ENCODE peak calls at places on chromosomes 13 and 19, in six cellular contexts. C is tibial nerve; J is CD4-positive, CD25-positive, alpha-beta regulatory T cell; F is heart right ventricle; N is PC-3; K is cardiac muscle cell. I is an unnamed sample.
A peak's percentile ranks its signal among the peaks of the same experiment; 100 is the strongest.

GRCh38 chr19:58328999-58329398 is 2.2 kb downstream of the ZSCAN22 start:
- DNase-seq in C (no peak), J (no peak), F (no peak), N (peak; percentile 23), K (no peak), I (no peak)

GRCh38 chr19:12913871-12914690 is 5.0 kb downstream of the SYCE2 start:
- DNase-seq in C (no peak), J (no peak), F (no peak), N (no peak), K (peak; percentile 75), I (no peak)

GRCh38 chr13:81017525-81018152 is 676.7 kb upstream of the SPRY2 start:
- DNase-seq in C (no peak), J (no peak), F (no peak), N (peak; percentile 61), K (peak; percentile 70), I (no peak)

GRCh38 chr19:47487551-47488515 is 3.8 kb upstream of the KPTN start:
- DNase-seq in C (no peak), J (no peak), F (no peak), N (no peak), K (no peak), I (no peak)

GRCh38 chr19:49065905-49066512 is 1.4 kb upstream of the NTF4 start:
- DNase-seq in C (no peak), J (no peak), F (no peak), N (no peak), K (no peak), I (no peak)

GRCh38 chr13:61531383-61532065 is 115.9 kb upstream of the PCDH20 start:
- DNase-seq in C (no peak), J (no peak), F (no peak), N (peak; percentile 25), K (no peak), I (no peak)

GRCh38 chr13:113441661-113442060 is 11.6 kb downstream of the ADPRHL1 start:
- DNase-seq in C (no peak), J (no peak), F (no peak), N (no peak), K (no peak), I (no peak)

GRCh38 chr19:41479757-41480191 is 36.8 kb downstream of the ERICH4 start:
- DNase-seq in C (no peak), J (no peak), F (peak; percentile 50), N (no peak), K (peak; percentile 76), I (no peak)

GRCh38 chr13:113837554-113838355 is 26.1 kb downstream of the GAS6 start:
- DNase-seq in C (peak; percentile 91), J (no peak), F (peak; percentile 94), N (peak; percentile 84), K (peak; percentile 98), I (no peak)

GRCh38 chr13:34300559-34300958 is 482.6 kb downstream of the RFC3 start:
- DNase-seq in C (no peak), J (no peak), F (no peak), N (no peak), K (no peak), I (no peak)

GRCh38 chr19:41864374-41864773 is 4.3 kb downstream of the RPS19 start:
- DNase-seq in C (no peak), J (no peak), F (no peak), N (no peak), K (no peak), I (no peak)

GRCh38 chr19:17074628-17075034 is 621 bp downstream of the HAUS8 start:
- DNase-seq in C (no peak), J (no peak), F (no peak), N (no peak), K (no peak), I (no peak)

GRCh38 chr19:41548954-41549688 is 26.8 kb upstream of the CEACAM21 start:
- DNase-seq in C (no peak), J (peak; percentile 64), F (no peak), N (no peak), K (peak; percentile 20), I (peak; percentile 32)

GRCh38 chr19:46601318-46602224 is at the start of gene CALM3:
- DNase-seq in C (no peak), J (no peak), F (no peak), N (no peak), K (no peak), I (no peak)

GRCh38 chr19:4506449-4507149 is 11.7 kb downstream of the PLIN4 start:
- DNase-seq in C (no peak), J (no peak), F (no peak), N (peak; percentile 70), K (peak; percentile 47), I (no peak)

DNA sequence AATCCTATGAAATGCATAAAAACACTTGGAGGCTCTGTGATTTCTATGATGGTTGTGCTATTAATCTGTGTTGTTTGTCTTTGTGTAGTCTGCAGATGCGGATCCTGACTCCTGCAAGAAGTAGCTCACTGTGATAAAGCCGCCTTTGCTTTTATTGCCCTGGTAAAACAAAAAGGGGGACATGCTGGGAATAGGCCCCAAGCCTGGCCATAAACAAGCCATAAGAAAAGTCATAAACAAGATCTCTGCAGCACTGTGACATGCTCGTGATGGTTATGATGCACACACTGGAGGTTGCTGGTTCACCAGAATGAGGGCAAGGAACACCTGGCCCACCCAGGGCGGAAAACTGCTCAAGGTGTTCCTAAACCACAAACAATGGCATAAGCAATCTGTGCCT is 26.6 kb upstream of the ZNF266 start:
- DNase-seq in C (no peak), J (no peak), F (no peak), N (no peak), K (no peak), I (no peak)
- H3K9me3 ChIP-seq in C (peaks cover 11% of the 10 kb centered on the region), J (peaks cover 39% of the 10 kb centered on the region), F (peaks cover 28% of the 10 kb centered on the region), N (peaks cover 71% of the 10 kb centered on the region), K (no peaks in the 10 kb centered on the region), I (peaks cover 13% of the 10 kb centered on the region)

GRCh38 chr19:14786421-14786851 is 8.1 kb upstream of the ADGRE2 start:
- DNase-seq in C (no peak), J (no peak), F (peak; percentile 21), N (peak; percentile 42), K (peak; percentile 57), I (no peak)

GRCh38 chr19:14782978-14783545 is 4.7 kb upstream of the ADGRE2 start:
- DNase-seq in C (no peak), J (no peak), F (no peak), N (no peak), K (no peak), I (no peak)
- H3K9me3 ChIP-seq in C (no peaks in the 10 kb centered on the region), J (no peaks in the 10 kb centered on the region), F (no peaks in the 10 kb centered on the region), N (no peaks in the 10 kb centered on the region), K (no peaks in the 10 kb centered on the region), I (no peaks in the 10 kb centered on the region)

GRCh38 chr19:22530042-22530441 is 104.1 kb upstream of the ZNF492 start:
- DNase-seq in C (no peak), J (no peak), F (no peak), N (no peak), K (no peak), I (no peak)
- H3K9me3 ChIP-seq in C (no peaks in the 10 kb centered on the region), J (peaks cover 17% of the 10 kb centered on the region), F (no peaks in the 10 kb centered on the region), N (peaks cover 34% of the 10 kb centered on the region), K (no peaks in the 10 kb centered on the region), I (no peaks in the 10 kb centered on the region)

DNA sequence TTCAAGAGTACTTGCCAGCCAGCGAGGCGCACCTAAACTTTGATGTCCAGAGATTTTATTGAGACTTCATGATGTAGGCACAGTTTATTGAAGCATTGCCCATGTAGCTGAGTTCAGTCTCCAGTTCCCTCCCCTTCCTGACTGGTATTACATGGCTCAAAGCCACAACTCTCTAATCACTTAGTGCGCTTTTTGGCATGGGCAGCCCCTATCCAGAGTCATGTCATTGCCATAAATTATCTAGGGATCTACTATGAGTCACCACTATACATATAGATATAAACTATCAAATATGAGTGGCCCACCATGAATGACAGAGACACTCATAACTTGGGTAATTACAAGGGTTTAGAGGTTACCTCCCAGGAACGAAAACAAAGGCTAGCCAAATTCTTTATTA is 7.7 kb downstream of the ZNF614 start:
- DNase-seq in C (no peak), J (no peak), F (no peak), N (peak; percentile 50), K (no peak), I (no peak)
- H3K9me3 ChIP-seq in C (peaks cover 3% of the 10 kb centered on the region), J (peaks cover 82% of the 10 kb centered on the region), F (peaks cover 15% of the 10 kb centered on the region), N (peaks cover 75% of the 10 kb centered on the region), K (no peaks in the 10 kb centered on the region), I (peaks cover 75% of the 10 kb centered on the region)

DNA sequence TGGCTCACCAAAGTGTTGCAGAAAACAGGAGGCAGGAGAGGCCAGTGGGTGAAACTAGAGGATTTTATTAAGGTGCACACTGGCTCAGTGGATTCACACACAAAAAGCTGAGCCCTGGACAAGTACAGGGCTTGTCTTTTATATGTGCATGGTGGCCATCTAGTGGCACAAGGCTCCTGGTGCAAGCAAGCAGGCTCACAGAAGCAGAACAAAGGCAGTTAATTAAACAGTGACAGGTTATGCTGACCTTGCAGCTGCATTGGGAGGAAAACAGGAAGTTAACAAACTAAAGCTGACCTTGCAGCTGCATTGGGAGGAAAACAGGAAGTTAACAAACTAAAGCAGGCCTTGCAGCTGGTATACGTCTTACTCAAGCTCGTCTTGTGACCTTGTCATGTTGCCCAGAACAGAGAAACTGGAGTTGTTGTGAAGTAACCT is 65.3 kb upstream of the ZNF681 start:
- DNase-seq in C (no peak), J (no peak), F (no peak), N (peak; percentile 20), K (peak; percentile 1), I (no peak)
- H3K9me3 ChIP-seq in C (peaks cover 6% of the 10 kb centered on the region), J (peaks cover 25% of the 10 kb centered on the region), F (peaks cover 31% of the 10 kb centered on the region), N (peaks cover 25% of the 10 kb centered on the region), K (no peaks in the 10 kb centered on the region), I (peaks cover 13% of the 10 kb centered on the region)

GRCh38 chr13:25391932-25392331 is 20.2 kb downstream of the ATP8A2 start:
- DNase-seq in C (no peak), J (no peak), F (no peak), N (no peak), K (no peak), I (no peak)

GRCh38 chr13:25401958-25402357 is 30.2 kb downstream of the ATP8A2 start:
- DNase-seq in C (no peak), J (no peak), F (no peak), N (no peak), K (no peak), I (no peak)

GRCh38 chr13:25394661-25395060 is 22.9 kb downstream of the ATP8A2 start:
- DNase-seq in C (no peak), J (no peak), F (no peak), N (no peak), K (no peak), I (no peak)

GRCh38 chr13:25397763-25398162 is 26.0 kb downstream of the ATP8A2 start:
- DNase-seq in C (no peak), J (no peak), F (no peak), N (no peak), K (no peak), I (no peak)
- H3K9me3 ChIP-seq in C (no peaks in the 10 kb centered on the region), J (no peaks in the 10 kb centered on the region), F (no peaks in the 10 kb centered on the region), N (no peaks in the 10 kb centered on the region), K (no peaks in the 10 kb centered on the region), I (no peaks in the 10 kb centered on the region)

GRCh38 chr19:56880592-56881190 is 40.2 kb upstream of the PEG3 start:
- DNase-seq in C (no peak), J (no peak), F (no peak), N (no peak), K (no peak), I (no peak)
- H3K9me3 ChIP-seq in C (no peaks in the 10 kb centered on the region), J (peaks cover 11% of the 10 kb centered on the region), F (no peaks in the 10 kb centered on the region), N (peaks cover 19% of the 10 kb centered on the region), K (no peaks in the 10 kb centered on the region), I (no peaks in the 10 kb centered on the region)

DNA sequence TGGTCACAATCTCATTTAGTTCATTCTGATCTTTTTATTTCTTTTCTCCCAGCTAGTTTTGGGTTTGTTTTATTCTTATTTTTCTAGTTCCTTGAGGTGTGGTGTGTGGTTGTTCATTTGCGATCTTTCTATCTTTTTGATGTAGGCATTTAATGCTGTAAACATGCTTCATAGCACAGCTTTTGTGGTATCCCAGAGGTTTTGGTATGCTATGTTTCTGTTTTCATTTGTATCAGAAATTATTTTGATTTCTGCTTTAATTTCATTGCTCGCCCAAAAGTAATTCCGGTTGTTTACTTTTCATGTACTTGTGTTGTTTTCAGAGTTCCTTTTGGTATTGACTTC is 12.6 kb downstream of the DNAJC3 start:
- DNase-seq in C (no peak), J (no peak), F (no peak), N (no peak), K (no peak), I (no peak)
- H3K9me3 ChIP-seq in C (no peaks in the 10 kb centered on the region), J (no peaks in the 10 kb centered on the region), F (no peaks in the 10 kb centered on the region), N (no peaks in the 10 kb centered on the region), K (no peaks in the 10 kb centered on the region), I (no peaks in the 10 kb centered on the region)

I was measured in T-helper 17 cell.